ENCODE peak calls at places on chromosomes 3 and 15, in five cellular contexts. A is lower lobe of right lung, I is tibial nerve, J is sigmoid colon, K is ovary. Y is an unnamed sample. For H3K36me3, the result is how much of the 10 kb centered on the place peaks cover.

GRCh38 chr3:127171320-127171719 is 21.6 kb upstream of the PRR23E start:
- DNase-seq in I (no peak), K (no peak), J (no peak), A (no peak), Y (peak)

GRCh38 chr3:172107403-172107802 is 68.0 kb downstream of the FNDC3B start:
- DNase-seq in A (no peak), I (no peak), J (no peak), K (no peak), Y (no peak)

GRCh38 chr15:52013151-52013791 is 5.7 kb upstream of the MAPK6 start:
- DNase-seq in A (no peak), I (no peak), K (no peak), J (no peak), Y (no peak)

GRCh38 chr3:10483686-10484345 is 21.6 kb downstream of the ATP2B2 start:
- DNase-seq in J (no peak), I (no peak), A (no peak), K (no peak), Y (no peak)

GRCh38 chr15:90650117-90650955 is 66.8 kb upstream of the BLM start:
- DNase-seq in J (no peak), A (no peak), I (no peak), K (no peak), Y (no peak)

GRCh38 chr3:126259411-126260391 is 79.3 kb upstream of the ALDH1L1 start:
- DNase-seq in K (peak), I (no peak), A (peak), J (peak), Y (peak)

GRCh38 chr3:189222927-189223706 is 51.3 kb downstream of the TPRG1 start:
- DNase-seq in K (no peak), A (no peak), I (no peak), J (no peak), Y (no peak)

GRCh38 chr3:193174137-193174536 is 66.9 kb upstream of the PLAAT1 start:
- DNase-seq in J (no peak), A (no peak), I (no peak), K (no peak), Y (no peak)

GRCh38 chr3:169769287-169770181 is at the start of gene ACTRT3:
- DNase-seq in A (peak), J (peak), I (peak), K (peak), Y (peak)
- TF ChIP-seq CTCF in A (no peak), J (no peak), I (peak), K (no peak), Y (no peak)

GRCh38 chr15:28164876-28165275 is 65.8 kb upstream of the OCA2 start:
- DNase-seq in J (no peak), K (no peak), I (no peak), A (no peak), Y (no peak)
- H3K36me3 ChIP-seq in J (under half), K (under half), I (under half), A (half or more), Y (half or more)

GRCh38 chr3:33921608-33922007 is 123.2 kb downstream of the PDCD6IP start:
- DNase-seq in J (no peak), K (no peak), A (no peak), I (no peak), Y (no peak)

GRCh38 chr3:33929813-33930212 is 131.4 kb downstream of the PDCD6IP start:
- DNase-seq in A (no peak), K (no peak), I (no peak), J (no peak), Y (no peak)

GRCh38 chr3:33932010-33932764 is 133.8 kb downstream of the PDCD6IP start:
- DNase-seq in J (no peak), I (no peak), K (no peak), A (no peak), Y (no peak)

GRCh38 chr3:33931512-33931911 is 133.1 kb downstream of the PDCD6IP start:
- DNase-seq in I (no peak), K (no peak), J (no peak), A (no peak), Y (no peak)

DNA sequence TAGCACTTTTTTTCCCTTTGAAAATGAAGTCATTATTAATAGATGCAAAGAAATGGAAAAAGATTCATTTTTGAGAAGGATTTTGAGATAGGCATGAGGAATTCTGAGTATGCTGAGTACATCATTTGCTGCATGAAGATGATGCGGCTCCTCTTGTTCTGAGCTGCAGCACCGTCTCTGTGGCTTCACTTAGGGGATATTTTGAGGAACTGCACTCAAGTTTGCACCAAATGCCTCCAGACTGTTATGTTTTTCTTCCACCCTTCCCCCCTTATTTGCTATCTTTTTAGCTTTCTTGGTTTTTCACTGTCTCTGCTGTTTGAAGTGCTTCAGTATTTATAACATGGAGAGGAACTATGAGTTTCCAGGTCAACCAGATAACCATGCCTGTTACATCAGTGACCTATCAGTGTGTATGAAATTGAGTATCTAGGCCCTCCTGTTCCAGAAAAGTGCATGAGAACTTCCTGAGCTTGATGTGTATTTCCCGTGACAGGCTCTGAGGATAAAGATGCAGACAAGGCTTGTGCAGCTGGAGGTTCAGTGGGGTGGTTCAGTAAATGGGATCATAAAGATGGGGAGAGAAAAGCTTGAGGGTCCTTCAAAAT is 128.7 kb downstream of the PDCD6IP start:
- DNase-seq in K (no peak), A (no peak), I (no peak), J (no peak), Y (no peak)
- TF ChIP-seq CTCF in K (no peak), A (no peak), I (no peak), J (no peak), Y (no peak)

GRCh38 chr15:77484994-77485393 is 64.3 kb downstream of the HMG20A start:
- DNase-seq in J (no peak), A (no peak), K (no peak), I (no peak), Y (no peak)

GRCh38 chr15:77481670-77482069 is 61.0 kb downstream of the HMG20A start:
- DNase-seq in J (no peak), A (no peak), I (no peak), K (no peak), Y (no peak)

GRCh38 chr15:77480859-77481258 is 60.2 kb downstream of the HMG20A start:
- DNase-seq in I (no peak), A (no peak), J (no peak), K (no peak), Y (no peak)

GRCh38 chr15:77483426-77483825 is 62.7 kb downstream of the HMG20A start:
- DNase-seq in J (no peak), K (no peak), I (no peak), A (no peak), Y (no peak)

GRCh38 chr15:77482570-77482969 is 61.9 kb downstream of the HMG20A start:
- DNase-seq in K (no peak), J (no peak), A (no peak), I (no peak), Y (no peak)
- H3K36me3 ChIP-seq in K (under half), J (under half), A (half or more), I (under half), Y (under half)

Y was measured in upper lobe of right lung.